ENCODE peak calls at places on chromosomes 4 and X, in nine cellular contexts. C, T, V, P, U, L, S, H and X are unnamed samples.
A peak's percentile ranks its signal among the peaks of the same experiment; 100 is the strongest.

GRCh38 chr4:48944252-48944651 is 37.7 kb upstream of the OCIAD2 start:
- DNase-seq in C (no peak), T (no peak), V (no peak), P (peak; percentile 66), U (no peak), L (no peak), S (no peak), H (peak; percentile 92), X (no peak)

GRCh38 chrX:38985375-38985774 is 184.1 kb downstream of the MID1IP1 start:
- DNase-seq in C (peak; percentile 5), T (peak; percentile 38), V (no peak), P (no peak), U (peak; percentile 30), L (peak; percentile 11), S (no peak), H (peak; percentile 26), X (no peak)

GRCh38 chrX:95949588-95949987 is 735.1 kb upstream of the DIAPH2 start:
- DNase-seq in C (no peak), T (no peak), V (no peak), P (no peak), U (no peak), L (no peak), S (no peak), H (peak; percentile 25), X (no peak)

GRCh38 chr4:183342541-183343533 is 20.6 kb upstream of the CLDN24 start:
- DNase-seq in C (peak; percentile 29), T (no peak), V (no peak), P (no peak), U (peak; percentile 42), L (no peak), S (peak; percentile 34), H (no peak), X (no peak)

GRCh38 chr4:165726831-165727230 is 146.2 kb upstream of the TLL1 start:
- DNase-seq in C (no peak), T (no peak), V (no peak), P (no peak), U (no peak), L (no peak), S (no peak), H (no peak), X (peak; percentile 12)

GRCh38 chrX:10089378-10089795 is 67.4 kb upstream of the CLCN4 start:
- DNase-seq in C (no peak), T (no peak), V (no peak), P (no peak), U (no peak), L (peak; percentile 36), S (no peak), H (no peak), X (no peak)

GRCh38 chr4:70759126-70759525 is 37.4 kb downstream of the RUFY3 start:
- DNase-seq in C (no peak), T (no peak), V (no peak), P (no peak), U (no peak), L (peak; percentile 50), S (no peak), H (no peak), X (no peak)

GRCh38 chrX:21838937-21839333 is 482 bp upstream of the MBTPS2 start:
- DNase-seq in C (peak; percentile 15), T (peak; percentile 36), V (no peak), P (peak; percentile 2), U (peak; percentile 58), L (peak; percentile 14), S (no peak), H (peak; percentile 0), X (no peak)

GRCh38 chrX:41145920-41146608 is 60.8 kb downstream of the USP9X start:
- DNase-seq in C (peak; percentile 88), T (no peak), V (no peak), P (no peak), U (peak; percentile 85), L (peak; percentile 92), S (no peak), H (peak; percentile 29), X (peak; percentile 34)

GRCh38 chrX:129726307-129727111 is 12.3 kb upstream of the XPNPEP2 start:
- DNase-seq in C (peak; percentile 50), T (no peak), V (peak; percentile 61), P (peak; percentile 68), U (peak; percentile 68), L (peak; percentile 69), S (peak; percentile 65), H (peak; percentile 52), X (no peak)
- TF ChIP-seq CTCF in C (peak; percentile 79), T (peak; percentile 60), V (peak; percentile 58), P (peak; percentile 55), U (peak; percentile 84), L (peak; percentile 74), S (peak; percentile 67), H (peak; percentile 55), X (peak; percentile 63)

DNA sequence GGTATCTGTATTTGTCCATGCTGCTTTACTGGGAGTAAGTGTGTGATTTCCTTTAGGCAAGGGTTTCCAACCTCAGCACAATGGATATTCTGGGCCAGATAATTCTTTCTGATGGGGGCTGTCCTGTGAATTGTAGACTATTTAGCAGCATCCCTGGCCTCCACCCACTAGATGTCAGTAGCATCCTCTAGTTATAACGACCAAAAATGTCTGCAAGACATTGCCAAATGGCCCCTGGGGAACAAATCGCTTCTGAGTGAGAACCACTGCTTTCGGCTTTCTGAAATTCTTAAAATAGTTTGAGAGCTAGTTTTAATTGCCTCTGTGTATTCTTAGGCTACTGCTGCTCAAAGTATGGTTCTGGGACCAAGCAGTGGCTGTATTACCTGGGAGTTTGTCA is 81.2 kb upstream of the GPM6B start:
- DNase-seq in C (peak; percentile 48), T (peak; percentile 22), V (no peak), P (no peak), U (peak; percentile 48), L (peak; percentile 22), S (peak; percentile 29), H (no peak), X (no peak)
- TF ChIP-seq CTCF in C (peak; percentile 28), T (peak; percentile 44), V (no peak), P (no peak), U (peak; percentile 42), L (peak; percentile 13), S (peak; percentile 18), H (no peak), X (peak; percentile 24)

DNA sequence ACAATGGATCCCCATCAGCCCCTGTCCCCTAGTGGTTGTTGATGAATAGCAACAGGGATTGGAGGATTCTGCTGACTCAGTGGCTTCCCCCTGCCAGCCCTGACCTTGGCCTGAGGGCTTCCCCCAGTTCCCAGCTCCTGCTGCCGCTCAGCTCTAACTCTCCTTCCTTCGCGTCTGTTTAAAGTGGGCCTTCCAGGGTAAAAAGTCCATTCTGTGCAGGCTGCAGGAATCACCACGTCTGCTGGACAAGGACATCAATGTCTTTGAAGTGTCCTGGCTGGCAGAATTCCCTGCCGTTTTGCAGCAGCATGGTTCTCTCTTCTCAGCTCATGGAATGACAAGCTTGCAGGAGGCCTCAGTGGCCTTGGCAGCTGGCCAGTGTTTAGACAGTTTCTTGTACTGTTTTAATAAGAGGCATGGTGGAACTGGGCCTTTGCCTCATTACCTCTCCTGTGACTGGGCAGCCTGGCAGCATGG is 152.5 kb upstream of the STX18 start:
- DNase-seq in C (peak; percentile 42), T (no peak), V (peak; percentile 55), P (no peak), U (peak; percentile 33), L (peak; percentile 23), S (peak; percentile 55), H (no peak), X (no peak)
- TF ChIP-seq CTCF in C (peak; percentile 52), T (peak; percentile 8), V (no peak), P (no peak), U (peak; percentile 56), L (peak; percentile 31), S (no peak), H (no peak), X (peak; percentile 29)

DNA sequence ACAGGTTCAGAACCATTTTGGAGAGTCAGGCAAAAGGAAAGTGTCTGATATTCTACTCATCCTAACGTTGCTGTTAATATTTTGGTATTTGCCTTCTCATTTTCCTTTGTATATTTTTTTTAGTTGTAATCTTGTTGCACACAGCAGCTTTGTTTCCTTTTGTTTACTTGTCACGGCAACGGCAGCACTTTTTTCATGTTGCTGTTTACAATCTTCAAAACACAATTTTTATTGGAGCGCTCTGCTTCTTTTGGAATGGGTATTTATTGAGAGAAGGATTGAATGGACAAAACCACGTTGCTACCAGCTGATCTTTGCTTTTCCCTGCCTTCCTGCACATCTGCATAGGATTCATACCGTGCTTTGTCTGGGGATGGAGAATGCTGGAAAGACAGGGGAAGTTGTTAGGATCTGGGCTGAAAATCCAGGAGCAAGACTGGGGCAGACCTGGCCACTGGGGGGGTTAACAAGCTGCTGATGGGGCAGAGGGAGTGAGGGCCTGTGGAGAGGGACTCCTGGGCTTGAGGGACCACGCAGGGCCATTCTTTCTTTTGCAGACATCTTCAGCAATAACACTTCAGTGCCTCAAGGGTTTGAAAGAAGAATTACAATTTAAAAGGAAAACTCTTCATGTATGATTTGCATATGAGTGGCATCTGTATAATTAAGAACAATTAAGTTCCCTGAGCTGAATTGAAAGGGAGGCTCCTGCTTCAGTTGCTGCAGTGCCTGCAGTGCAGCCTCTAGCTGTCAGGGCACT is 69.8 kb downstream of the TMEM131L start:
- DNase-seq in C (peak; percentile 62), T (no peak), V (no peak), P (no peak), U (no peak), L (peak; percentile 22), S (no peak), H (no peak), X (no peak)
- TF ChIP-seq CTCF in C (peak; percentile 15), T (no peak), V (no peak), P (no peak), U (peak; percentile 31), L (no peak), S (no peak), H (no peak), X (no peak)

GRCh38 chr4:102627831-102628523 is 126.8 kb downstream of the NFKB1 start:
- DNase-seq in C (no peak), T (no peak), V (no peak), P (peak; percentile 21), U (peak; percentile 28), L (peak; percentile 79), S (no peak), H (peak; percentile 92), X (peak; percentile 45)

GRCh38 chr4:102623622-102624021 is 122.5 kb downstream of the NFKB1 start:
- DNase-seq in C (peak; percentile 43), T (no peak), V (no peak), P (peak; percentile 37), U (peak; percentile 85), L (peak; percentile 71), S (no peak), H (no peak), X (no peak)

GRCh38 chr4:102620697-102621497 is 119.7 kb downstream of the NFKB1 start:
- DNase-seq in C (peak; percentile 80), T (peak; percentile 76), V (no peak), P (peak; percentile 55), U (peak; percentile 98), L (peak; percentile 82), S (no peak), H (peak; percentile 69), X (peak; percentile 69)

GRCh38 chr4:102629686-102630085 is 128.5 kb downstream of the NFKB1 start:
- DNase-seq in C (no peak), T (no peak), V (no peak), P (no peak), U (no peak), L (no peak), S (no peak), H (no peak), X (no peak)

GRCh38 chr4:102625232-102625930 is 124.2 kb downstream of the NFKB1 start:
- DNase-seq in C (peak; percentile 52), T (peak; percentile 80), V (no peak), P (peak; percentile 36), U (peak; percentile 81), L (peak; percentile 54), S (peak; percentile 52), H (no peak), X (no peak)
- TF ChIP-seq CTCF in C (peak; percentile 41), T (peak; percentile 41), V (no peak), P (no peak), U (peak; percentile 66), L (peak; percentile 47), S (peak; percentile 28), H (no peak), X (peak; percentile 36)